ENCODE peak calls at places on chromosomes 1 and 21, in six cellular contexts. One of them, this sample, is unnamed.

GRCh38 chr1:234950598-234950997 is 178.0 kb downstream of the TOMM20 start:
- DNase-seq in K562: no peak
- DNase-seq in H1: no peak
- DNase-seq in GM12891: no peak
- DNase-seq in HepG2: no peak
- DNase-seq in GM12878: no peak
- DNase-seq in this sample: no peak

GRCh38 chr1:224067621-224068457 is 46.1 kb upstream of the FBXO28 start:
- DNase-seq in K562: no peak
- DNase-seq in H1: no peak
- DNase-seq in GM12891: no peak
- DNase-seq in HepG2: no peak
- DNase-seq in GM12878: no peak
- DNase-seq in this sample: no peak

GRCh38 chr1:36537190-36537768 is 54.6 kb upstream of the CSF3R start:
- DNase-seq in K562: no peak
- DNase-seq in H1: no peak
- DNase-seq in GM12891: no peak
- DNase-seq in HepG2: no peak
- DNase-seq in GM12878: no peak
- DNase-seq in this sample: no peak

GRCh38 chr1:184190626-184191025 is 139.1 kb downstream of the TSEN15 start:
- DNase-seq in K562: no peak
- DNase-seq in H1: no peak
- DNase-seq in GM12891: no peak
- DNase-seq in HepG2: no peak
- DNase-seq in GM12878: no peak
- DNase-seq in this sample: no peak

GRCh38 chr1:202029171-202029665 is 18.8 kb downstream of the ELF3 start:
- DNase-seq in K562: no peak
- DNase-seq in H1: no peak
- DNase-seq in GM12891: no peak
- DNase-seq in HepG2: no peak
- DNase-seq in GM12878: no peak
- DNase-seq in this sample: no peak

GRCh38 chr21:32403201-32403701 is 9.3 kb upstream of the EVA1C start:
- DNase-seq in K562: peak
- DNase-seq in H1: peak
- DNase-seq in GM12891: no peak
- DNase-seq in HepG2: peak
- DNase-seq in GM12878: peak
- DNase-seq in this sample: no peak

GRCh38 chr1:86705633-86705985 is 1.2 kb downstream of the SH3GLB1 start:
- DNase-seq in K562: no peak
- DNase-seq in H1: no peak
- DNase-seq in GM12891: no peak
- DNase-seq in HepG2: no peak
- DNase-seq in GM12878: no peak
- DNase-seq in this sample: no peak

GRCh38 chr1:155008015-155008941 is 5.7 kb downstream of the ZBTB7B start:
- DNase-seq in K562: peak
- DNase-seq in H1: no peak
- DNase-seq in GM12891: no peak
- DNase-seq in HepG2: no peak
- DNase-seq in GM12878: no peak
- DNase-seq in this sample: no peak

DNA sequence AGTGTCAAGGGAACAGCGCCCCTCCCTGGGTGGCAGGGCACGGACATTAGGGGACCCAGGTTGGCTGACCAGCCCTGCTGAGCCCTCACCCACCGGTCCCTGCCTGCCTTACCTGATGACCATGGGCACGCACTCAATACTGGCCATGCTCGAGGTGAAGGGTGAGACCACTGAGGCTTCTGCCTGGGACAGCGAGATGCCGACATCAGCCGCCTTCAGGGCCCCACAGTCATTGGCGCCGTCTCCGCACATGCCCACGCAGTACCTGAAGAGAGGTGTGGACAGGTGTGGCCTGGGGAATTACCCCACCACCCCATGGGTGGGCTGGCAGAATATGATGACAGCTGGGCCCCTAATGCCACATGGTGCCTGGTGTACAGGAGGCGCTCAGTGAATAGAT is 7.8 kb upstream of the MFAP2 start:
- DNase-seq in K562: no peak
- DNase-seq in H1: no peak
- DNase-seq in GM12891: no peak
- DNase-seq in HepG2: no peak
- DNase-seq in GM12878: no peak
- DNase-seq in this sample: no peak
- TF ChIP-seq POLR2A in K562: no peak
- TF ChIP-seq POLR2A in H1: no peak
- TF ChIP-seq POLR2A in GM12891: no peak
- TF ChIP-seq POLR2A in HepG2: no peak
- TF ChIP-seq POLR2A in GM12878: no peak
- TF ChIP-seq POLR2A in this sample: no peak

DNA sequence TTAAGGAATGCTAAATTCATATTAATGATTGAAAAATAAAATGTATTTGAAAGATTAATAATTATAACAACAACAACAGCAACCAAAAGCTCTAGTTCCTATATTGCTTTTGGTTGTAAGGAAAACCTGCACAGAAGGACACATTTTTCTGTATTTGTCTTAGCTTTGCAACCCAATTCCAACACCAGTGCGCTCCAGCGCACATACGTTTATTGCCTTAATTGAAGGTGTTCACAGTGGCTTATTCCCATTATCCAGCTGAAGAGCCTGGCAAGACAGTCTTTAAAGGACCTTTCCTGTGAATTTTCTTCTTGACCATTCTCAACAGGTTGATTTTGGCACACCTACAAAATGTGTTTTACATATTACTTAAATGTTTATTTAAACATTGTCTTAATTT is 107.6 kb downstream of the PLPPR5 start:
- DNase-seq in K562: no peak
- DNase-seq in H1: no peak
- DNase-seq in GM12891: no peak
- DNase-seq in HepG2: no peak
- DNase-seq in GM12878: no peak
- DNase-seq in this sample: no peak
- TF ChIP-seq POLR2AphosphoS5 in K562: no peak
- TF ChIP-seq POLR2AphosphoS5 in H1: no peak
- TF ChIP-seq POLR2AphosphoS5 in GM12891: no peak
- TF ChIP-seq POLR2AphosphoS5 in HepG2: no peak
- TF ChIP-seq POLR2AphosphoS5 in GM12878: no peak
- TF ChIP-seq POLR2AphosphoS5 in this sample: no peak

DNA sequence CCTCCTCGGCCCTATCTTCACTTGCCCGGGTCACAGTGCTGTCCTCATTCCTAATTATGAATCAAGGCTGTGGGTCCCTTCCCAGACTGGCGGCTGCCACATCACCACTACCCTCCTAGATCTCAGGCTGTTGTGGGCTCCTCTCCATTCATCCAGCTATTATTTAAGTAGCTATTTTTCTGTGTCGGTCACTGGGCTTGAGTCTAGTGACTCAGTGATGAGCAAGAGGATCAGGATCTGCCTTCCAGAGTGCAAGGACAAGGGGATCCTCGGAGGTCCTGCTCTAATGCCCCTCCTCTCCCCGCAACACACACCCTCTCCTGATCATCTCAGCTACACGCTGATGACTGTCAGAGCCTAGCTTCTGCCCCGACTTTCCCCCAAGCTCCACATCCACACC is 34.1 kb downstream of the CDCP2 start:
- DNase-seq in K562: no peak
- DNase-seq in H1: no peak
- DNase-seq in GM12891: no peak
- DNase-seq in HepG2: no peak
- DNase-seq in GM12878: no peak
- DNase-seq in this sample: no peak
- TF ChIP-seq TAF1 in K562: no peak
- TF ChIP-seq TAF1 in H1: no peak
- TF ChIP-seq TAF1 in GM12891: no peak
- TF ChIP-seq TAF1 in HepG2: no peak
- TF ChIP-seq TAF1 in GM12878: no peak
- TF ChIP-seq TAF1 in this sample: no peak

GRCh38 chr1:45684402-45684801 is 1.9 kb downstream of the GPBP1L1 start:
- DNase-seq in K562: no peak
- DNase-seq in H1: no peak
- DNase-seq in GM12891: no peak
- DNase-seq in HepG2: no peak
- DNase-seq in GM12878: no peak
- DNase-seq in this sample: no peak

GRCh38 chr1:45687014-45687752 is 798 bp upstream of the TMEM69 start:
- DNase-seq in K562: peak
- DNase-seq in H1: peak
- DNase-seq in GM12891: peak
- DNase-seq in HepG2: peak
- DNase-seq in GM12878: peak
- DNase-seq in this sample: peak

GRCh38 chr1:45685308-45686080 is 839 bp downstream of the GPBP1L1 start:
- DNase-seq in K562: no peak
- DNase-seq in H1: no peak
- DNase-seq in GM12891: peak
- DNase-seq in HepG2: no peak
- DNase-seq in GM12878: no peak
- DNase-seq in this sample: no peak

GRCh38 chr1:45686081-45687013 is at the start of gene GPBP1L1:
- DNase-seq in K562: peak
- DNase-seq in H1: peak
- DNase-seq in GM12891: peak
- DNase-seq in HepG2: peak
- DNase-seq in GM12878: peak
- DNase-seq in this sample: peak

DNA sequence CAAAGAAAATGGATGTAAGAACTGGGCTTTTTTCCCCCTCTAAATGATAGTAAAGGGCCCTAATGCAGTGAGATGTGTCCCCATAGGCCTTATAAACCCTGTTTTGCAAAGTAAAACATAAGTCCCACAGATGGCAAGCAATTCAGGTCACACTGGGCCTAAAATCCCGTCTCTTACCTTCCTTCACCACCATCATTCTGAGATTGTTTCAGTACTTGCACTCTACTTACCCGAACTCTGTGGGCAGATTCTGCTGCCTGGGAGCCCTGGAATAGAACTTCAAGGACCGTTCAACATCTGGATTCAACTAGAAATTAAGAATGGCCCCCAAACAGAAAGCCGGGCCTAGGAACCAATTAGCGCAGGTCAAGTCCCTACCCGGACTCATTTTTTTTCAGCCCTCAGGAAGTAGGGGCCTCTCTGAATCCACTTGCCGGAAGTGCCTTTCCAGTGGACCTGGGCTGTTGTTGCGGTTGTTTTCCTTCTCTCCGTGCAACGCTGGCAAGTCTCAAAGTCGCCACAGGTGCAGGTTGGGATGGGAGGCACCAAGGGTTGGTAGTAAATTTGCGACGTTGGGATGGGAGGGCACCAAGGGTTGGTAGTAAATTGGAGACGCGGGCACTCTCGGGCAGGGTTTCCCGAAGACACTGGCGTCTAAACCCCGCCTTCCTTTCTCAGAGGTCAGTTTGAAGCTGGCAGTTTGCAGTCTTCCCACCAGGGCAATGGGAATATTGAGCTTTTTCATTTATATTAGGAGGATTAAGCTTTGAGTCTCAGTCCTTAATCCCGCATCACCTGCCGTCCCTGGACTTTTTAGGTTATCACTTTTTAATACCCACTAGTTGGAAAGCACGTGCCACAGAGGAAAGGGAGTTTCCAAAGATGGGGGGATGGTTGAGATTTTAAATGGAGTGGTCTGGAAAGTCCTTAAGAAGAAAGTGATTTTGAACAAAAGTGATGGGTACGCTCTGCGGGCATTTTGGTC is at the start of gene TMEM69:
- DNase-seq in K562: peak
- DNase-seq in H1: peak
- DNase-seq in GM12891: peak
- DNase-seq in HepG2: peak
- DNase-seq in GM12878: peak
- DNase-seq in this sample: peak
- TF ChIP-seq POLR2A in K562: peak
- TF ChIP-seq POLR2A in H1: peak
- TF ChIP-seq POLR2A in GM12891: no peak
- TF ChIP-seq POLR2A in HepG2: peak
- TF ChIP-seq POLR2A in GM12878: peak
- TF ChIP-seq POLR2A in this sample: peak

GRCh38 chr1:94047914-94048313 is 73.0 kb downstream of the ABCA4 start:
- DNase-seq in K562: no peak
- DNase-seq in H1: no peak
- DNase-seq in GM12891: no peak
- DNase-seq in HepG2: no peak
- DNase-seq in GM12878: no peak
- DNase-seq in this sample: no peak

GRCh38 chr1:94049791-94050190 is 71.2 kb downstream of the ABCA4 start:
- DNase-seq in K562: no peak
- DNase-seq in H1: no peak
- DNase-seq in GM12891: no peak
- DNase-seq in HepG2: no peak
- DNase-seq in GM12878: no peak
- DNase-seq in this sample: no peak

GRCh38 chr1:94050263-94050662 is 70.7 kb downstream of the ABCA4 start:
- DNase-seq in K562: no peak
- DNase-seq in H1: no peak
- DNase-seq in GM12891: no peak
- DNase-seq in HepG2: no peak
- DNase-seq in GM12878: no peak
- DNase-seq in this sample: no peak

GRCh38 chr1:94050675-94051074 is 70.3 kb downstream of the ABCA4 start:
- DNase-seq in K562: no peak
- DNase-seq in H1: no peak
- DNase-seq in GM12891: no peak
- DNase-seq in HepG2: no peak
- DNase-seq in GM12878: no peak
- DNase-seq in this sample: no peak

DNA sequence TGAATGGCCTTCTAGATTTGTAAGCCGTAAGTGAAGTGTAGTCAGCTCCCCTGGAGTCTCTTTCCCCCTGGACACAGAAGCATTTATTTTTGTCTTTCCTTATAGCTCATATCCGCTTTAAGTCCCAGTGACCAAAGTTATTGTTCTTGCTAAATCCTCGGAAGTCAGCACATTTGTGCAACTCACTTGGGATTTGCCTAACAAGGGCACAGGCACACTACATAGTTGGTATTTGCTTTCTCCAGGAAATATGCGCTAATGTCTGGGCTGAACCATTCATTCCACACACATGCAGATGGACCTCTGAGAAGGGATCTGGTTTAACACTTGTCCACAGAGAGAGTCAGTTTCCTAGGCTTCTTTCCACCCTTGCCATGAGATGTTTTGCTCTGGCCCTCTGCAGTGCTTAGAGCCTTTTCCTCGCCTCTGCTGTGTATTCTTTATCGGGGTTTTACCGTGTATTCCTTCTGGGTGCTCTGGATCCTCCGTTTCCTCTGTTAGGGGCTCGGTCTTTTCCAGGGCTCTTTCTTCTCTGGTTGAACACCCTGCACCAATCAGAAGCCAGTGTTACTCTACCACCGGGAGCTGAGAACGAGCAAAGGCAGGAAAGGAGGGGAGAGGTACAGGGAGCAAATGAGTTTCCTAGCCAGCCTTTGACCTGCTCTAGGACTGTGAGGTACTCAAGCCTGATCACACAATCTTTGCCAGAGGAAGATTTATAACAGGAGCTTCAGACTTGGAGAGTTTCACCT is 72.4 kb downstream of the ABCA4 start:
- DNase-seq in K562: no peak
- DNase-seq in H1: no peak
- DNase-seq in GM12891: no peak
- DNase-seq in HepG2: peak
- DNase-seq in GM12878: no peak
- DNase-seq in this sample: no peak
- TF ChIP-seq POLR2AphosphoS5 in K562: no peak
- TF ChIP-seq POLR2AphosphoS5 in H1: no peak
- TF ChIP-seq POLR2AphosphoS5 in GM12891: no peak
- TF ChIP-seq POLR2AphosphoS5 in HepG2: no peak
- TF ChIP-seq POLR2AphosphoS5 in GM12878: no peak
- TF ChIP-seq POLR2AphosphoS5 in this sample: no peak